ENCODE peak calls at places on chromosomes 1 and 21, in four cellular contexts. E is GM12878, F is HepG2, K is K562. A is an unnamed sample.

GRCh38 chr1:68010094-68010493 is 40.3 kb downstream of the DIRAS3 start:
- DNase-seq in F (no peak), E (no peak), K (no peak), A (peak; percentile 11)

GRCh38 chr1:87330201-87330953 is 1.7 kb downstream of the LMO4 start:
- DNase-seq in K (no peak), F (no peak), E (no peak), A (no peak)

GRCh38 chr1:47809301-47810084 is 187.7 kb downstream of the TRABD2B start:
- DNase-seq in E (no peak), K (no peak), F (peak; percentile 21), A (no peak)

GRCh38 chr1:89759036-89759435 is 61.8 kb upstream of the LRRC8D start:
- DNase-seq in K (no peak), F (no peak), E (no peak), A (no peak)

GRCh38 chr1:5509664-5510452 is 482.4 kb downstream of the NPHP4 start:
- DNase-seq in F (peak; percentile 9), K (peak; percentile 91), E (no peak), A (peak; percentile 90)

GRCh38 chr1:228867093-228867950 is 132.0 kb downstream of the RHOU start:
- DNase-seq in K (no peak), F (no peak), E (no peak), A (peak; percentile 80)

GRCh38 chr1:160206421-160207117 is 1.4 kb downstream of the PEA15 start:
- DNase-seq in F (no peak), E (no peak), K (no peak), A (peak; percentile 44)

GRCh38 chr1:200302192-200302892 is 107.5 kb downstream of the ZNF281 start:
- DNase-seq in F (no peak), E (no peak), K (no peak), A (peak; percentile 66)

GRCh38 chr1:60055336-60055735 is 18.2 kb downstream of the C1orf87 start:
- DNase-seq in K (no peak), F (no peak), E (no peak), A (no peak)

GRCh38 chr21:26404288-26404687 is 168.8 kb downstream of the CYYR1 start:
- DNase-seq in F (no peak), K (no peak), E (no peak), A (no peak)

GRCh38 chr1:4614371-4615137 is 39.9 kb upstream of the AJAP1 start:
- DNase-seq in K (no peak), F (no peak), E (no peak), A (peak; percentile 73)

GRCh38 chr1:204094262-204095247 is 21.6 kb downstream of the SOX13 start:
- DNase-seq in K (no peak), E (no peak), F (peak; percentile 24), A (no peak)

GRCh38 chr1:37797750-37798345 is 4.2 kb downstream of the MANEAL start:
- DNase-seq in K (no peak), E (no peak), F (no peak), A (no peak)

GRCh38 chr1:94617139-94617805 is 75.7 kb upstream of the F3 start:
- DNase-seq in E (no peak), K (no peak), F (no peak), A (no peak)

GRCh38 chr1:67429011-67429527 is 1.1 kb downstream of the SERBP1 start:
- DNase-seq in F (no peak), K (no peak), E (no peak), A (peak; percentile 32)

GRCh38 chr1:202005958-202006357 is 4.4 kb upstream of the ELF3 start:
- DNase-seq in E (no peak), F (peak; percentile 54), K (peak; percentile 72), A (no peak)

GRCh38 chr1:106768501-106768900 is 288.0 kb upstream of the PRMT6 start:
- DNase-seq in E (no peak), K (no peak), F (no peak), A (no peak)

GRCh38 chr1:44811714-44812151 is 3.4 kb downstream of the BTBD19 start:
- DNase-seq in E (no peak), K (no peak), F (no peak), A (peak; percentile 47)

GRCh38 chr1:94708811-94709210 is 111.3 kb upstream of the SLC44A3 start:
- DNase-seq in E (no peak), F (no peak), K (no peak), A (no peak)

DNA sequence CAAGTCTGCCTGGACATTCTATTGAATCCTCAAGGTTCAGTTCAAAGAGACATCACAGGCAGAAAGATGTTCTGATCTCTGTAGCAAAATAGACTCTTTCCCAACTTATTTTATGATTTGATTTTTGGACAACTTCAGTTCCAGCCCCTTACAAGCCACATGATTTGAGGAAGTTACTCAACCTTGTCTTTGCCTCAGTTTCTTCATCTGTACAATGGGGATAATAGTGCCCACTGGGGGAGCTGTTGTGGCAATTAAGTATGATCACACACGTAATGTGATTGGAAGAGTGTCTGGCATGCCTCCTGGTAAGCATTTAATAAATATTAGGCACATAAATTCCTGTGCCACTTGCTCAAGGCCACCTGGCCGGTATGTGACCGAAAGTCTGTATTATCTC is 130.6 kb downstream of the DAB1 start:
- DNase-seq in E (no peak), F (no peak), K (no peak), A (no peak)
- H3K4me2 ChIP-seq in E (no peak overlapping the region), F (no peak overlapping the region), K (no peak overlapping the region), A (no peak overlapping the region)

DNA sequence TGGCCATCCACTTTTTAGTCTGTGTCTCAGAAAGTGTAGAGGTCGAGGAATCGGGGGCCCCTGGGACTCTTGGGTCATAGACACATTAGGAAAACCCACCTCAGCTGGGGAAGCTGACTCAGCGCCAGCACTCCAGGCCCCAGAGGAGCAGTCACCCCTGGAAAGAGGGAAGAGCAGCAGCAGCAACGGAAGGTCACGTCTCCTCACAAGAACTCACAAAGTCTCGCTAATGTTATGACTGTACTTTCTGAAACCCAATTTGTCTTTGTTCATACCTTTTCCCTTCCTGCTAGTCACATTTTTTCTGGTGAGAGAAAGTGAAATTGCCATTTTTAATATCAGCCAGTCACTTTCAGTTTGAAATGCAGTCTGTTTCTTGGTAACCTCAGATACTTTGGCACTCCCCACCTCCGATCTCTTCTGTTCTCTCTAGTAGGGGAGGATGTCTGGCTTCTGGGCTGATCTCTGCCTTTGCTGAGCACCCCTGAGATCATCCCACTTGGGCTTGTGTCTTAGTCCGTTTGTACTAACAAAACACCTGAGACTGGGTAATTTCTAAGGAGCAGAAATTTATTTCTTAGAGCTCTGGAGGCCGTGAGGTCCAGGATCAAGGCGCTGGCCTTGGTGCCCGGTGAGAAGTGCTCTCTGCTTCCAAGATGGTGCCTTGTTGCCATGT is 6.0 kb upstream of the NLRP3 start:
- DNase-seq in F (no peak), E (peak; percentile 92), K (no peak), A (no peak)
- TF ChIP-seq NFIC in F (no peak), E (peak; percentile 97), K (no peak), A (no peak)

GRCh38 chr1:26832249-26832960 is 5.9 kb downstream of the ZDHHC18 start:
- DNase-seq in K (no peak), E (no peak), F (no peak), A (no peak)
- H3K4me2 ChIP-seq in K (no peak overlapping the region), E (peak overlapping the region; percentile 39), F (peak overlapping the region; percentile 52), A (no peak overlapping the region)

DNA sequence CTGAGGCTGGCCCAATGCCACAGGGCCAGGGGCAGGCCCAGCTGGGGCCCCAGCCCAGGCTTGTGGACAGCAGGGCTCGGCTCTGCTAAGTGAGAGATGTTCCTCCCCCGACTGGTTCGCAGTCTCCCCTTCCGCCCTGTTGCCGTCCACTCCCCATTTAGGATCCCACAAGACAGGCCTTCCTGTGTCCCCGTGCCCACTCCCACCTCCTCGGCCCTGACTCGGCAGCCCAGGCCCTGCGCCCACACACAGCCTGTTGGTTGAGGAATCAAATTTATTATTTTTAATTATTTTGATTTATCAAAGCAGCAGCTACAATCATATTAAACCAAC is 78.4 kb downstream of the CASZ1 start:
- DNase-seq in E (no peak), K (no peak), F (no peak), A (no peak)
- TF ChIP-seq NFIC in E (no peak), K (no peak), F (no peak), A (no peak)